ENCODE peak calls at places on chromosomes 6 and 20, in ten cellular contexts. One of them, this sample, is unnamed.

GRCh38 chr6:137975058-137975940 is 108.2 kb downstream of the TNFAIP3 start:
- DNase-seq in heart right ventricle: no peak
- DNase-seq in kidney: no peak
- DNase-seq in AG04450: no peak
- DNase-seq in K562: no peak
- DNase-seq in neural progenitor cell: no peak
- DNase-seq in ascending aorta: no peak
- DNase-seq in breast epithelium: no peak
- DNase-seq in psoas muscle: no peak
- DNase-seq in uterus: no peak
- DNase-seq in this sample: peak

GRCh38 chr6:104828478-104828877 is 31.2 kb downstream of the HACE1 start:
- DNase-seq in uterus: no peak
- DNase-seq in kidney: no peak
- DNase-seq in K562: no peak
- DNase-seq in ascending aorta: no peak
- DNase-seq in breast epithelium: no peak
- DNase-seq in psoas muscle: no peak
- DNase-seq in neural progenitor cell: no peak
- DNase-seq in AG04450: no peak
- DNase-seq in heart right ventricle: no peak
- DNase-seq in this sample: no peak

GRCh38 chr20:34543457-34544056 is 15.0 kb upstream of the MAP1LC3A start:
- DNase-seq in ascending aorta: no peak
- DNase-seq in K562: no peak
- DNase-seq in psoas muscle: no peak
- DNase-seq in AG04450: no peak
- DNase-seq in breast epithelium: no peak
- DNase-seq in neural progenitor cell: no peak
- DNase-seq in kidney: no peak
- DNase-seq in heart right ventricle: no peak
- DNase-seq in uterus: no peak
- DNase-seq in this sample: no peak

GRCh38 chr6:55953384-55953783 is 78.0 kb upstream of the BMP5 start:
- DNase-seq in kidney: no peak
- DNase-seq in heart right ventricle: no peak
- DNase-seq in breast epithelium: no peak
- DNase-seq in AG04450: peak
- DNase-seq in psoas muscle: no peak
- DNase-seq in ascending aorta: no peak
- DNase-seq in uterus: no peak
- DNase-seq in neural progenitor cell: no peak
- DNase-seq in K562: no peak
- DNase-seq in this sample: no peak

GRCh38 chr20:16175322-16175721 is 397.9 kb downstream of the KIF16B start:
- DNase-seq in neural progenitor cell: no peak
- DNase-seq in breast epithelium: no peak
- DNase-seq in heart right ventricle: no peak
- DNase-seq in AG04450: no peak
- DNase-seq in kidney: no peak
- DNase-seq in psoas muscle: no peak
- DNase-seq in K562: no peak
- DNase-seq in uterus: no peak
- DNase-seq in ascending aorta: no peak
- DNase-seq in this sample: no peak

GRCh38 chr6:53654745-53655240 is 10.8 kb downstream of the KLHL31 start:
- DNase-seq in heart right ventricle: no peak
- DNase-seq in neural progenitor cell: no peak
- DNase-seq in psoas muscle: no peak
- DNase-seq in kidney: no peak
- DNase-seq in breast epithelium: no peak
- DNase-seq in AG04450: no peak
- DNase-seq in uterus: no peak
- DNase-seq in K562: no peak
- DNase-seq in ascending aorta: no peak
- DNase-seq in this sample: no peak

GRCh38 chr6:32089082-32089828 is 19.9 kb downstream of the TNXB start:
- DNase-seq in ascending aorta: no peak
- DNase-seq in neural progenitor cell: no peak
- DNase-seq in heart right ventricle: no peak
- DNase-seq in kidney: no peak
- DNase-seq in AG04450: no peak
- DNase-seq in uterus: peak
- DNase-seq in psoas muscle: no peak
- DNase-seq in K562: no peak
- DNase-seq in breast epithelium: no peak
- DNase-seq in this sample: no peak

GRCh38 chr6:107275330-107275865 is 160.1 kb upstream of the BEND3 start:
- DNase-seq in kidney: no peak
- DNase-seq in neural progenitor cell: no peak
- DNase-seq in AG04450: no peak
- DNase-seq in heart right ventricle: no peak
- DNase-seq in K562: peak
- DNase-seq in breast epithelium: no peak
- DNase-seq in ascending aorta: no peak
- DNase-seq in uterus: no peak
- DNase-seq in psoas muscle: no peak
- DNase-seq in this sample: no peak

GRCh38 chr6:7745942-7746341 is 20.0 kb downstream of the BMP6 start:
- DNase-seq in K562: no peak
- DNase-seq in kidney: no peak
- DNase-seq in neural progenitor cell: no peak
- DNase-seq in uterus: no peak
- DNase-seq in AG04450: no peak
- DNase-seq in ascending aorta: no peak
- DNase-seq in breast epithelium: no peak
- DNase-seq in heart right ventricle: no peak
- DNase-seq in psoas muscle: no peak
- DNase-seq in this sample: no peak

GRCh38 chr6:151071295-151071694 is 168.5 kb upstream of the AKAP12 start:
- DNase-seq in kidney: no peak
- DNase-seq in neural progenitor cell: no peak
- DNase-seq in breast epithelium: no peak
- DNase-seq in ascending aorta: peak
- DNase-seq in K562: no peak
- DNase-seq in heart right ventricle: no peak
- DNase-seq in psoas muscle: peak
- DNase-seq in AG04450: peak
- DNase-seq in uterus: peak
- DNase-seq in this sample: no peak

GRCh38 chr6:109139109-109139508 is 43.8 kb downstream of the CEP57L1 start:
- DNase-seq in ascending aorta: no peak
- DNase-seq in psoas muscle: no peak
- DNase-seq in neural progenitor cell: no peak
- DNase-seq in uterus: no peak
- DNase-seq in breast epithelium: no peak
- DNase-seq in kidney: no peak
- DNase-seq in K562: no peak
- DNase-seq in AG04450: no peak
- DNase-seq in heart right ventricle: no peak
- DNase-seq in this sample: no peak

GRCh38 chr20:9040874-9041524 is 27.9 kb upstream of the PLCB4 start:
- DNase-seq in psoas muscle: no peak
- DNase-seq in ascending aorta: no peak
- DNase-seq in kidney: no peak
- DNase-seq in uterus: no peak
- DNase-seq in neural progenitor cell: no peak
- DNase-seq in breast epithelium: no peak
- DNase-seq in AG04450: no peak
- DNase-seq in heart right ventricle: no peak
- DNase-seq in K562: peak
- DNase-seq in this sample: no peak

GRCh38 chr6:49462599-49462926 is 490 bp downstream of the MMUT start:
- DNase-seq in uterus: no peak
- DNase-seq in kidney: no peak
- DNase-seq in neural progenitor cell: peak
- DNase-seq in breast epithelium: no peak
- DNase-seq in K562: peak
- DNase-seq in heart right ventricle: no peak
- DNase-seq in AG04450: no peak
- DNase-seq in psoas muscle: no peak
- DNase-seq in ascending aorta: no peak
- DNase-seq in this sample: no peak

GRCh38 chr6:45026003-45026516 is 302.1 kb upstream of the RUNX2 start:
- DNase-seq in AG04450: no peak
- DNase-seq in uterus: no peak
- DNase-seq in psoas muscle: no peak
- DNase-seq in neural progenitor cell: no peak
- DNase-seq in kidney: no peak
- DNase-seq in heart right ventricle: no peak
- DNase-seq in breast epithelium: no peak
- DNase-seq in ascending aorta: no peak
- DNase-seq in K562: no peak
- DNase-seq in this sample: no peak

GRCh38 chr6:24883618-24884017 is 52.1 kb downstream of the RIPOR2 start:
- DNase-seq in neural progenitor cell: no peak
- DNase-seq in kidney: no peak
- DNase-seq in uterus: no peak
- DNase-seq in heart right ventricle: no peak
- DNase-seq in K562: no peak
- DNase-seq in ascending aorta: no peak
- DNase-seq in psoas muscle: no peak
- DNase-seq in breast epithelium: no peak
- DNase-seq in AG04450: peak
- DNase-seq in this sample: no peak

GRCh38 chr6:37675606-37676005 is 22.1 kb downstream of the MDGA1 start:
- DNase-seq in uterus: no peak
- DNase-seq in psoas muscle: no peak
- DNase-seq in ascending aorta: no peak
- DNase-seq in breast epithelium: no peak
- DNase-seq in kidney: no peak
- DNase-seq in heart right ventricle: no peak
- DNase-seq in K562: no peak
- DNase-seq in AG04450: no peak
- DNase-seq in neural progenitor cell: no peak
- DNase-seq in this sample: no peak

DNA sequence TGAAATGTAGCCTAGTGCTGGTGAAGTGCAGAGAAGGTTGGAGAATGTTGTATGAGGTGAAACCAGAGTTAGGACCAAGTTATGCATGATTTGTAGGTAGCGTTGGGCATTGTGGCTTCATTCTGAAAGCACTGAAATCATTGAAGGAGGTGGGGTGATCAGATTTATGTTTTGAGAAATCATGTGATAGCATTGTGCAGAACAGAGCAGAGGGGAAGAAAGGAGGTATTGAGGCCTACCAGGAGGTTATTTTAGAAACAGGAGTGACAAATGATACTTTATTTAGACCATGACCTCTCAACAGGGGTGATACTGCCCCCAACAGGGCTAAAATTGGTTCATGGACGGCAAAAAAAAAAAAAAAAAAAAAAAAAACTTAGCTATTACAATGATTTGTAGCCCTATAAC is 15.6 kb upstream of the HMGN3 start:
- DNase-seq in breast epithelium: no peak
- DNase-seq in neural progenitor cell: peak
- DNase-seq in uterus: no peak
- DNase-seq in AG04450: no peak
- DNase-seq in K562: no peak
- DNase-seq in ascending aorta: no peak
- DNase-seq in heart right ventricle: no peak
- DNase-seq in psoas muscle: no peak
- DNase-seq in kidney: no peak
- DNase-seq in this sample: no peak
- TF ChIP-seq CTCF in breast epithelium: no peak
- TF ChIP-seq CTCF in neural progenitor cell: peak
- TF ChIP-seq CTCF in uterus: no peak
- TF ChIP-seq CTCF in AG04450: peak
- TF ChIP-seq CTCF in K562: no peak
- TF ChIP-seq CTCF in ascending aorta: no peak
- TF ChIP-seq CTCF in heart right ventricle: peak
- TF ChIP-seq CTCF in psoas muscle: no peak
- TF ChIP-seq CTCF in kidney: peak
- TF ChIP-seq CTCF in this sample: no peak

GRCh38 chr6:16401868-16402267 is 163.5 kb downstream of the GMPR start:
- DNase-seq in breast epithelium: no peak
- DNase-seq in kidney: no peak
- DNase-seq in heart right ventricle: no peak
- DNase-seq in uterus: peak
- DNase-seq in AG04450: no peak
- DNase-seq in K562: peak
- DNase-seq in psoas muscle: no peak
- DNase-seq in neural progenitor cell: no peak
- DNase-seq in ascending aorta: no peak
- DNase-seq in this sample: no peak
- H3K27ac ChIP-seq in breast epithelium: no peak
- H3K27ac ChIP-seq in kidney: no peak
- H3K27ac ChIP-seq in heart right ventricle: no peak
- H3K27ac ChIP-seq in uterus: peak
- H3K27ac ChIP-seq in AG04450: no peak
- H3K27ac ChIP-seq in K562: no peak
- H3K27ac ChIP-seq in psoas muscle: no peak
- H3K27ac ChIP-seq in neural progenitor cell: no peak
- H3K27ac ChIP-seq in ascending aorta: no peak
- H3K27ac ChIP-seq in this sample: no peak

DNA sequence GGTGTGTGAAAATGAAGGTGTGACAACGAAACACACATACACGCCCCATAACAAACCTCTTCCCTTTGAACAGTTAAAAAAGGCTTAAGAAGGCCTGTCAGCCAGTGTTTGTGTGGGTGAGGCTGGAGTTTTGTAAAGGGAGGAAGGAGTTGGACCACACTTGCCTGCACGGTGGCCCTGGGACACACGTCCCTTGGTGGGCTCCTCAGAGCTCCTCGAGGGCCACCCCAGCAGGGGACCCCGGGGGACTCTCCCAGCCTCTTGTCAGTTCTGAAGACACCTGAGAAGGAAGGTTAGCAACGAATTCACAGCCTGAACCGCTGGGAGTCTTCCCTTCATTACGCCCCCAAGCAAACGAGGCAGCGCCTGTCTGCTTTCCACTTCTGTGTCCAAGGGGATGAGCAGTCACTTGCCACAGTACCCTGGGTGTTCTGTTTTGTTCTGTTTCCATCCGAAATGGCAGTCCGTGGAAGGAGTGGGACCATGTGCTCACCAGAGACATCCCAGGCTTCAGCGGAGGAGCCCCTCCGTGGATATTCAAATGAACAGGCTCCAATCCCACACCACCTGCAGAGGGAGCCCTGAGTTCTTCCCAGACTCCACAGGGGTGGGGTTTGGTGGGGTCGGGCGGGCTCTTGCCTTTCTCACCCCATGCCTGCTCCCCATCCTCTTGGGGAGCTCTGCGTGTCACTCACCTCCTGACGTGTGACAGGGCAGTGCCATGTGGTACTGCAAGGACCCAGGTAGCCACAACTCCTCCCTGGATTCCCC is 68.6 kb downstream of the NRN1 start:
- DNase-seq in K562: no peak
- DNase-seq in ascending aorta: no peak
- DNase-seq in psoas muscle: no peak
- DNase-seq in kidney: no peak
- DNase-seq in AG04450: no peak
- DNase-seq in neural progenitor cell: no peak
- DNase-seq in breast epithelium: no peak
- DNase-seq in heart right ventricle: no peak
- DNase-seq in uterus: no peak
- DNase-seq in this sample: no peak
- TF ChIP-seq CTCF in K562: no peak
- TF ChIP-seq CTCF in ascending aorta: no peak
- TF ChIP-seq CTCF in psoas muscle: no peak
- TF ChIP-seq CTCF in kidney: no peak
- TF ChIP-seq CTCF in AG04450: no peak
- TF ChIP-seq CTCF in neural progenitor cell: peak
- TF ChIP-seq CTCF in breast epithelium: no peak
- TF ChIP-seq CTCF in heart right ventricle: no peak
- TF ChIP-seq CTCF in uterus: no peak
- TF ChIP-seq CTCF in this sample: no peak

GRCh38 chr20:32979201-32979998 is 24.8 kb downstream of the SUN5 start:
- DNase-seq in ascending aorta: no peak
- DNase-seq in K562: no peak
- DNase-seq in neural progenitor cell: no peak
- DNase-seq in AG04450: no peak
- DNase-seq in kidney: no peak
- DNase-seq in heart right ventricle: no peak
- DNase-seq in uterus: no peak
- DNase-seq in psoas muscle: no peak
- DNase-seq in breast epithelium: peak
- DNase-seq in this sample: no peak
- H3K27ac ChIP-seq in ascending aorta: no peak
- H3K27ac ChIP-seq in K562: no peak
- H3K27ac ChIP-seq in neural progenitor cell: no peak
- H3K27ac ChIP-seq in AG04450: no peak
- H3K27ac ChIP-seq in kidney: no peak
- H3K27ac ChIP-seq in heart right ventricle: no peak
- H3K27ac ChIP-seq in uterus: no peak
- H3K27ac ChIP-seq in psoas muscle: no peak
- H3K27ac ChIP-seq in breast epithelium: no peak
- H3K27ac ChIP-seq in this sample: no peak

This sample was measured in CD4-positive, alpha-beta T cell.